ENCODE peak calls at places on chromosome 4, in six cellular contexts. P, U, O, I, B and Z are unnamed samples.

GRCh38 chr4:136818811-136819210 is 713.5 kb downstream of the PCDH18 start:
- DNase-seq in O (peak; percentile 88), U (no peak), I (no peak), B (no peak), P (no peak), Z (no peak)

GRCh38 chr4:34880246-34880645 is 1364.1 kb downstream of the ARAP2 start:
- DNase-seq in B (no peak), U (no peak), I (no peak), O (no peak), P (no peak), Z (no peak)

GRCh38 chr4:156515295-156515694 is 456.3 kb downstream of the PDGFC start:
- DNase-seq in B (no peak), U (no peak), O (peak; percentile 10), P (no peak), I (no peak), Z (no peak)

GRCh38 chr4:110371016-110371795 is 104.7 kb upstream of the ENPEP start:
- DNase-seq in U (no peak), B (no peak), P (no peak), O (no peak), I (no peak), Z (no peak)

GRCh38 chr4:187602339-187603092 is 393.1 kb upstream of the ZFP42 start:
- DNase-seq in U (no peak), P (no peak), O (peak; percentile 77), I (no peak), B (no peak), Z (no peak)

GRCh38 chr4:168451331-168451730 is 29.0 kb downstream of the DDX60L start:
- DNase-seq in O (no peak), I (no peak), U (no peak), B (no peak), P (no peak), Z (no peak)

GRCh38 chr4:94454405-94454804 is 2.7 kb downstream of the PDLIM5 start:
- DNase-seq in P (no peak), B (no peak), O (peak; percentile 62), U (no peak), I (no peak), Z (no peak)

GRCh38 chr4:125313497-125313896 is 1.3 kb upstream of the FAT4 start:
- DNase-seq in B (peak; percentile 83), P (peak; percentile 26), O (peak; percentile 95), U (peak; percentile 59), I (no peak), Z (peak; percentile 19)

GRCh38 chr4:12499693-12500092 is 984.4 kb downstream of the RAB28 start:
- DNase-seq in B (peak; percentile 84), P (no peak), I (no peak), U (no peak), O (no peak), Z (no peak)

GRCh38 chr4:177802665-177803064 is 360.4 kb upstream of the AGA start:
- DNase-seq in P (no peak), B (no peak), O (no peak), U (no peak), I (no peak), Z (no peak)

GRCh38 chr4:62414563-62414962 is 1214.4 kb downstream of the ADGRL3 start:
- DNase-seq in I (no peak), U (no peak), B (no peak), O (no peak), P (no peak), Z (no peak)

GRCh38 chr4:93897559-93897958 is 69.0 kb downstream of the ATOH1 start:
- DNase-seq in P (peak; percentile 7), B (peak; percentile 3), U (no peak), I (no peak), O (peak; percentile 24), Z (no peak)

GRCh38 chr4:119139822-119140252 is 4.2 kb downstream of the MYOZ2 start:
- DNase-seq in P (no peak), B (no peak), I (no peak), U (no peak), O (peak; percentile 68), Z (no peak)

GRCh38 chr4:76737180-76737579 is 160.8 kb downstream of the SOWAHB start:
- DNase-seq in B (no peak), I (no peak), P (no peak), U (no peak), O (no peak), Z (no peak)

GRCh38 chr4:76740192-76740591 is 157.8 kb downstream of the SOWAHB start:
- DNase-seq in B (no peak), U (no peak), P (no peak), O (no peak), I (no peak), Z (no peak)

GRCh38 chr4:76736434-76736833 is 161.5 kb downstream of the SOWAHB start:
- DNase-seq in O (no peak), B (no peak), I (no peak), U (no peak), P (no peak), Z (no peak)

GRCh38 chr4:76740866-76741662 is 156.9 kb downstream of the SOWAHB start:
- DNase-seq in P (no peak), O (no peak), B (no peak), I (no peak), U (no peak), Z (no peak)

DNA sequence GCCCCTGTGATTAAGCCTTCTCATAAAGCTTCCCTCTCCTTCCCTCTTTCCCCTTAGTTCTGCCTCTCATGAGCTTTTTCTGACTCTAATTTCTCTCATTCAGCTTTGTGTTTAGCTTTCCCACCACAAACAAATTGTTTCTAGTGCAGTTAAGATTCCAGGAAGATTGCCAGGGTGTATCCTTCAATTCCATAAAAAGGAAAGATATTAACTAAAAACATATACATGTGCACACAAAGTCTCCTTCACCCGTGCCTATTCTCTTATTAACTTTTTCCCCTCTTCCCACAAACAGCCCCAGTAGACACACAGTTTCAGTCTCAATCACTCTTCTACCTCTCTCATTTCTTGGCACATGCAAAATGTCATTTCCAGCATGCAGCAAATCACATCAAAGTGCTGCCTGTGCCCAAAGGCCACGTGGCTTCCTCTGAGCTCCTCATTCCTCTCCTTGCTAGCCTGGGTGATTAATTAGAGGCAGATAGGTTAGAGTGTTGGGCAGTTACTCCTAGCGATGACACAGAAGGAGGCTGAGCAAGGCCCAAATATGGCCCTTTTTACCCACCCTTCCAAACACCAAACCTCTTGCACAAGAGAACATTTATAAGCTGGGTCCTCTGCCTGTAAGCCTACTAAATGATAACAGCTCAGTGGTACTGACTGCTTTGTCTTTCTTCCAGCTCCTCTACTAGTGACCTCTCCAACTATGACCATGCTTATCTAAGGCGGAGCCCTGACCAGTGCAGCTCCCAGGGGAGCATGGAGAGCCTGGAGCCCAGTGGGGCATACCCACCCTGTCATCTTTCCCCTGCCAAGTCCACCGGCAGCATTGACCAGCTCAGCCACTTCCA is 159.6 kb downstream of the SOWAHB start:
- DNase-seq in I (no peak), P (no peak), B (no peak), O (peak; percentile 14), U (no peak), Z (no peak)
- TF ChIP-seq JUN in I (no peak), P (no peak), B (no peak), O (no peak), U (no peak), Z (no peak)

DNA sequence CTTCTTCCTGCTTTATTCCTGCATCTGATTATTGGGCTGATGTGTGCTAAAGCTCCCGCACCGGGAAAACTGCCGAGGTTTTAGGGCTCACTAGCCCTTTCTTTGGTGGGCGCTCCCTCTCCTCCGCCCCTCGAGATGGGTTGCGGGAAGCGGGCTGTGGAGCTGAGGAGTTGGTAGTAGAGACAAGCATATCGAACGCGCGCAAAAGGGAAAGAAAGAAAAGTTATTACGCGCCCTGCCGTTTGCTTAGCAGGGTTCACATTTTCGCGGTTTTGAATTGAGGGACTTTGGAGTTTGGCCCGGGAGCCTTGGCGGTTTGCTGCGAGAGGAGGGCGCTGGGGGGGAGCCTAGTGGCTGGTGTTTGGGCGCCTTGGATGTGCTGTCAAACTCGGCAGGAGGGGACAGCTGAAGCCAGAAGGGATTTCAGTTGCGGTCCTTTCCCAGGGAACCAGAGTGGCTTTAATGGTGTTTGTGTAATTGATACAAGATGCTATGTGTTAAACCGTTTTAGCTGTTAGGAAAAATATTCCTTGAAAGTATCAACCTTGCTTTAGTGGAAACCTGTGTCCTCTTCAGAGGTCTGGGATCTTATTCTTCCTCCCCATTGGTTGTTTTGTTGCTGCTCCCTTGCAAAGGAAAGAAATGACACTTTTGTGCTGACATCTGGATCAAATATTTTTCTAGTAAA is 1.1 kb downstream of the GAB1 start:
- DNase-seq in U (no peak), I (no peak), O (no peak), B (peak; percentile 70), P (no peak), Z (peak; percentile 37)
- TF ChIP-seq JUN in U (no peak), I (no peak), O (no peak), B (no peak), P (no peak), Z (no peak)

GRCh38 chr4:7398788-7399432 is 35.8 kb downstream of the PSAPL1 start:
- DNase-seq in U (no peak), O (no peak), P (no peak), I (no peak), B (no peak), Z (no peak)

GRCh38 chr4:7397206-7398103 is 37.3 kb downstream of the PSAPL1 start:
- DNase-seq in P (no peak), O (no peak), U (no peak), I (no peak), B (no peak), Z (no peak)

GRCh38 chr4:7399433-7400234 is 35.1 kb downstream of the PSAPL1 start:
- DNase-seq in P (no peak), O (no peak), U (no peak), B (no peak), I (no peak), Z (no peak)

GRCh38 chr4:7396186-7396585 is 38.5 kb downstream of the PSAPL1 start:
- DNase-seq in P (no peak), I (no peak), O (no peak), U (no peak), B (no peak), Z (no peak)

DNA sequence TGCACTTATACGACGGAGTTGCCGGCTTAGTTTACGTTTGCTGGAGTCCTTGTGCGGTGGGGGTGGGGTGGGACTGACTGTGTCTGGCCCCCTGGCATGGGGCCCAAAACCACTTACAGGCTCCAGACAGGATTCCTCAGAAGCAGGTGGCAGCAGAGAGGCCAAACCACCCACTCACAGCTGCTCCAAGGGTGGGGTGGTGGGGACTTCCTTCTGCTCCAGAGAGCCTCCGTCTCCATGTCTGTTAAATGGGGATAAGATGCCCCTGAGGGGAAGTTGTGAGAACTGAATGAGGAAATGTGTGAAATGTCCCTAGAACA is 36.7 kb downstream of the PSAPL1 start:
- DNase-seq in P (no peak), O (no peak), U (no peak), B (no peak), I (no peak), Z (no peak)
- TF ChIP-seq JUN in P (no peak), O (no peak), U (no peak), B (no peak), I (no peak), Z (no peak)

DNA sequence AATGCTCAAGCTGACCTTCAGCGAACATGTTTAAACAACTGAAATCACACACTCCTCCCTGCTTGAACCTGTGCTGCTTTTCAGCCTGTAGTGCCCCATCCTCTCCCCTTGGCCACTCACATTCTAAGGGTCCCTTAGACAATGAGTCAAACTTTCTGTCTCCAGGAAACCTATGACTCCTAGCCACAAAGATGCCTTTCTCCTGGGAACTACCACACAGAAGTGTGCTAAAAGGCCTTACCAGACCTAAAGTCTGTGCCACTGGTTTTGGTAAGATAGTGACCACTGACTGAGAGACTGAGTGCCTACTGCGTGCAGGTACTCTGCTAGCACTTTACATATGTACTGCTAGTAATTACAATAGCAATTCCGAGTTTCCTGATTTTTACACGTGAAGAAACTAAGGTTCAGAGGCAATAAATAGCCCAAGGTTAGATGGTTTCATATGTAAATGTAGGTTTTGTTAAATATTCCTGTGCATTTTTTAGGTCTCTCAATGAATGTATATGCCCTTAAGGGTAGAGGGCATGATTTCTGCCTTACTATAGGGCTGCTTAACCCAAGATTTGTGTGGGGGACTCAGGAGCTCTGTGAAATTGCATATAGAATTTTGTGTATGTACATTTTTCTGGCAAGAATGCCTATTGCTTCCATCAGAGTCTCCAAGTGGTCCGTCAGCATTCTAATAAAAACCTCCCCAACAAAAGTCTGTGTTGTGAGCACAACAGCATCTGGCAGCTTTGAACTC is 71.1 kb downstream of the NSG1 start:
- DNase-seq in I (no peak), U (no peak), B (no peak), O (peak; percentile 7), P (no peak), Z (no peak)
- TF ChIP-seq JUN in I (no peak), U (no peak), B (no peak), O (no peak), P (no peak), Z (no peak)